ENCODE peak calls at places on chromosome 5, in five cellular contexts. C is lower lobe of right lung; N is heart left ventricle; B is stomach; J is CD8-positive, alpha-beta T cell. G is an unnamed sample.

GRCh38 chr5:135034963-135035677 is 1.1 kb upstream of the PITX1 start:
- DNase-seq in B (no peak), J (no peak), C (peak; percentile 24), N (no peak), G (peak; percentile 46)

GRCh38 chr5:150904479-150905311 is at the start of gene ZNF300:
- DNase-seq in C (peak; percentile 82), J (peak; percentile 54), N (peak; percentile 86), B (peak; percentile 79), G (peak; percentile 91)

GRCh38 chr5:133996683-133997252 is 8.0 kb downstream of the VDAC1 start:
- DNase-seq in N (no peak), B (no peak), J (no peak), C (no peak), G (no peak)

GRCh38 chr5:177356756-177357458 is 817 bp upstream of the RGS14 start:
- DNase-seq in C (no peak), B (no peak), J (no peak), N (no peak), G (no peak)

GRCh38 chr5:78824826-78825225 is 160.3 kb downstream of the ARSB start:
- DNase-seq in B (no peak), N (no peak), J (no peak), C (no peak), G (peak; percentile 17)

GRCh38 chr5:17163185-17163584 is 54.2 kb upstream of the BASP1 start:
- DNase-seq in J (no peak), C (no peak), N (no peak), B (no peak), G (no peak)

GRCh38 chr5:157516626-157517325 is 56.8 kb downstream of the NIPAL4 start:
- DNase-seq in B (no peak), N (peak; percentile 49), C (no peak), J (no peak), G (peak; percentile 70)

GRCh38 chr5:128537306-128537998 is 593 bp downstream of the FBN2 start:
- DNase-seq in B (no peak), J (no peak), N (peak; percentile 22), C (peak; percentile 50), G (peak; percentile 86)

GRCh38 chr5:121503111-121503840 is 348.4 kb upstream of the FTMT start:
- DNase-seq in B (peak; percentile 29), J (no peak), N (peak; percentile 31), C (peak; percentile 46), G (peak; percentile 45)

GRCh38 chr5:133357758-133358157 is 254.6 kb downstream of the FSTL4 start:
- DNase-seq in C (no peak), J (no peak), B (no peak), N (no peak), G (no peak)

GRCh38 chr5:110159202-110159601 is 469.5 kb downstream of the MAN2A1 start:
- DNase-seq in J (no peak), N (no peak), B (no peak), C (no peak), G (peak; percentile 81)

GRCh38 chr5:35622974-35623373 is 5.3 kb downstream of the SPEF2 start:
- DNase-seq in N (no peak), J (no peak), C (no peak), B (no peak), G (no peak)

GRCh38 chr5:109876941-109877669 is 187.4 kb downstream of the MAN2A1 start:
- DNase-seq in J (no peak), C (no peak), B (no peak), N (no peak), G (no peak)

GRCh38 chr5:180785794-180786221 is 16.8 kb downstream of the MGAT1 start:
- DNase-seq in J (no peak), B (peak; percentile 60), N (no peak), C (peak; percentile 59), G (peak; percentile 75)

GRCh38 chr5:127290946-127291763 is 559 bp downstream of the MEGF10 start:
- DNase-seq in J (no peak), C (no peak), N (no peak), B (no peak), G (peak; percentile 10)

GRCh38 chr5:138760448-138761110 is 7.4 kb downstream of the CTNNA1 start:
- DNase-seq in N (no peak), J (no peak), B (no peak), C (no peak), G (no peak)

GRCh38 chr5:82467006-82467561 is 188.9 kb upstream of the RPS23 start:
- DNase-seq in B (no peak), N (no peak), J (no peak), C (no peak), G (peak; percentile 88)

GRCh38 chr5:82347213-82347947 is 69.2 kb upstream of the RPS23 start:
- DNase-seq in J (no peak), C (no peak), N (no peak), B (no peak), G (peak; percentile 94)

GRCh38 chr5:126972062-126972895 is 58.1 kb downstream of the MARCHF3 start:
- DNase-seq in C (no peak), B (no peak), J (peak; percentile 38), N (no peak), G (no peak)

GRCh38 chr5:73822989-73823339 is 197.0 kb downstream of the ARHGEF28 start:
- DNase-seq in C (no peak), J (no peak), N (no peak), B (no peak), G (no peak)

GRCh38 chr5:132491368-132492364 is 1.1 kb upstream of the IRF1 start:
- DNase-seq in J (peak; percentile 13), N (peak; percentile 30), B (peak; percentile 27), C (no peak), G (no peak)

GRCh38 chr5:175321927-175322532 is 122.0 kb downstream of the DRD1 start:
- DNase-seq in N (no peak), C (no peak), J (peak; percentile 11), B (no peak), G (peak; percentile 11)

GRCh38 chr5:40841068-40841805 is at the start of gene CARD6:
- DNase-seq in J (no peak), N (no peak), B (no peak), C (no peak), G (peak; percentile 45)

GRCh38 chr5:75189353-75189752 is 47.3 kb downstream of the ANKRD31 start:
- DNase-seq in J (no peak), N (no peak), B (no peak), C (no peak), G (no peak)

GRCh38 chr5:109693535-109694152 is 3.9 kb downstream of the MAN2A1 start:
- DNase-seq in B (no peak), J (no peak), N (no peak), C (no peak), G (peak; percentile 41)

GRCh38 chr5:57488308-57488955 is 5.8 kb upstream of the ACTBL2 start:
- DNase-seq in B (no peak), J (no peak), N (no peak), C (no peak), G (no peak)

GRCh38 chr5:616342-617039 is 4.4 kb downstream of the CEP72 start:
- DNase-seq in J (no peak), B (no peak), N (peak; percentile 13), C (peak; percentile 32), G (no peak)

GRCh38 chr5:33300209-33300742 is 140.5 kb upstream of the TARS1 start:
- DNase-seq in B (no peak), N (no peak), C (no peak), J (no peak), G (peak; percentile 30)

DNA sequence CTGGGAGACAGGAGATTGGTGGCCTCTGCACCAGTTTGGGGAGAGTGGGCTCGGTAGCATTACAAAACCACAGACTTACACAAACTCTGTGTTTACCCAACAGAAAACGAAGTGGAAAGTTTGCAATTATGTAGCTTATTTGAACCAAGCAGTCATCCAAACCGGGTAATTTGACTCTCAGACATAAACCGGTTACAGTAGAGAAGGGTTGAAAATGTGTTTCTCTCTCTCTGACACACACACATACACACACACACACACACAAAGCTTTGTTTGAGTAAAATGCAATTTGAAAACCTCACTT is 97.1 kb upstream of the ZNF608 start:
- DNase-seq in J (no peak), B (no peak), C (no peak), N (no peak), G (peak; percentile 75)
- H3K4me1 ChIP-seq in J (no peaks in the 10 kb centered on the region), B (peaks cover 7% of the 10 kb centered on the region), C (peaks cover 5% of the 10 kb centered on the region), N (no peaks in the 10 kb centered on the region), G (peaks cover 10% of the 10 kb centered on the region)

DNA sequence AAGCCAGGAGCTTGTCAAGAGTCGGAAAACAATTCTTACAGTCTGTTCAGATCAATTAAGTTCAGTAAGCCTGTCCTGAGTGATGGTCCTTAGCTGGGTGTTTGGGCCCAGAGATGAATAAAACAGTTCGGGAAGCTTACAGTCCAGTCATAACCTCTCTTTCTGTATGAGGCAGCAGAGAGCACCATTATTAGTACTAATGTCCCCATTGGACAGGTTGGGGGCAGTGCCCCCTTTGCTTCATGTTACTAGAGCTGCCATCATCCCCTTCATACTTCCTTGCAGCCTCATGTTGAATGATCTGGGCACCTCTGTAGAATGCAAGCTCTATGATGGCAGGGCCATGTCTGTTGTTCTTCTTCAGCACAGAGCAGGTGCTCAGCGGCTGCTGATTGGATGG is 9.8 kb downstream of the DOCK2 start:
- DNase-seq in B (no peak), J (no peak), C (no peak), N (no peak), G (no peak)
- H3K4me1 ChIP-seq in B (peaks cover 12% of the 10 kb centered on the region), J (peaks cover 64% of the 10 kb centered on the region), C (peaks cover 41% of the 10 kb centered on the region), N (peaks cover 19% of the 10 kb centered on the region), G (peaks cover 13% of the 10 kb centered on the region)

GRCh38 chr5:80189201-80189600 is 66.6 kb downstream of the SERINC5 start:
- DNase-seq in N (no peak), J (no peak), B (no peak), C (no peak), G (no peak)
- H3K4me1 ChIP-seq in N (peaks cover 57% of the 10 kb centered on the region), J (peaks cover 99% of the 10 kb centered on the region), B (peaks cover 87% of the 10 kb centered on the region), C (peaks cover 56% of the 10 kb centered on the region), G (peaks cover 34% of the 10 kb centered on the region)

DNA sequence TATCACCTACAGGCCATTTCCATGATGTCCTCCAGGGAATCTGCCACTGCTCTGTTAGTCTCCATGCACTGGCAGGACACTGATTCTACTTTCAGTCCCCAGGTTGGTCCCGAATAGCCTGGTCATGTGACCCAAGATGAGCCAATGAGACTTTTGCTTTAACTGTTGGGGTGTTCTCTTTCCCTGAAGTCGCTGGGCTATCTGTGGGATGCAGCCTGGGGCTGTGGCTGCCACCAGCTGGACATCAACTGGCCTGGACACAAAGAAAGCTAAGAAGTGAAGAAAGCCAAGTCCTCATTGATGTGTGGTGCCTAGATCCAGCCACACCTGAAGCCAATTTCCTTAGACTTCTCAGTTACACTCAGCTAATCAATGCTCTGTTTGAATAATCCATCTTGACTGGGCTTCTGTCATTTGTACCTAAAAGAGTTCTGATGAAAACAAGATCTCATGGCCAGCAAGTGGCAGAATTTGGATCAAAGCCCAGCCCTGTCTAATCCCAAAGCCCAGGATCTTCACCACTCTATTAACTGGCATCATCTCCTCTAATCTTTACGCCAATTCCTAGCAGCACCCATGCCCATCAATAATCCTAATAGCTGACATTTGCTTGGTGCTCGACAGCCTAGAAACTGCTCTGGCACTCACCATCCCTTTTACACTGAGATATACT is 37.1 kb downstream of the SH3PXD2B start:
- DNase-seq in B (no peak), N (no peak), C (no peak), J (no peak), G (no peak)
- H3K4me1 ChIP-seq in B (peaks cover 84% of the 10 kb centered on the region), N (peaks cover 67% of the 10 kb centered on the region), C (peaks cover 83% of the 10 kb centered on the region), J (no peaks in the 10 kb centered on the region), G (peaks cover 83% of the 10 kb centered on the region)

GRCh38 chr5:116959843-116960242 is 385.2 kb upstream of the SEMA6A start:
- DNase-seq in C (no peak), B (no peak), J (no peak), N (no peak), G (no peak)
- H3K4me1 ChIP-seq in C (no peaks in the 10 kb centered on the region), B (no peaks in the 10 kb centered on the region), J (no peaks in the 10 kb centered on the region), N (no peaks in the 10 kb centered on the region), G (no peaks in the 10 kb centered on the region)

GRCh38 chr5:54524082-54524481 is 6.5 kb downstream of the SNX18 start:
- DNase-seq in C (no peak), N (no peak), J (no peak), B (no peak), G (no peak)
- H3K4me1 ChIP-seq in C (peaks cover 80% of the 10 kb centered on the region), N (peaks cover 92% of the 10 kb centered on the region), J (peaks cover 73% of the 10 kb centered on the region), B (peaks cover 100% of the 10 kb centered on the region), G (peaks cover 66% of the 10 kb centered on the region)

GRCh38 chr5:95985249-95985648 is 23.6 kb upstream of the ELL2 start:
- DNase-seq in B (no peak), N (no peak), J (no peak), C (no peak), G (no peak)
- H3K4me1 ChIP-seq in B (peaks cover 43% of the 10 kb centered on the region), N (peaks cover 28% of the 10 kb centered on the region), J (no peaks in the 10 kb centered on the region), C (no peaks in the 10 kb centered on the region), G (peaks cover 19% of the 10 kb centered on the region)